ENCODE peak calls at places on chromosome 9, in six cellular contexts. W, C, P, V, J and U are unnamed samples.

GRCh38 chr9:98310752-98311392 is 55.4 kb upstream of the TBC1D2 start:
- DNase-seq in W (no peak), C (no peak), P (no peak), V (no peak), J (no peak), U (no peak)

GRCh38 chr9:109346904-109347303 is 26.0 kb upstream of the EPB41L4B start:
- DNase-seq in W (no peak), C (no peak), P (no peak), V (no peak), J (peak; percentile 9), U (no peak)

GRCh38 chr9:72524820-72525539 is 3.6 kb downstream of the TMC1 start:
- DNase-seq in W (peak; percentile 82), C (peak; percentile 99), P (no peak), V (no peak), J (peak; percentile 86), U (peak; percentile 98)

GRCh38 chr9:124302921-124303320 is 45.2 kb downstream of the NEK6 start:
- DNase-seq in W (no peak), C (no peak), P (no peak), V (no peak), J (no peak), U (no peak)

GRCh38 chr9:70760228-70760627 is 345.8 kb upstream of the KLF9 start:
- DNase-seq in W (no peak), C (no peak), P (no peak), V (no peak), J (no peak), U (no peak)

GRCh38 chr9:77183581-77183980 is 6.2 kb downstream of the VPS13A start:
- DNase-seq in W (no peak), C (no peak), P (no peak), V (no peak), J (no peak), U (no peak)

GRCh38 chr9:72895122-72895521 is 57.7 kb downstream of the ALDH1A1 start:
- DNase-seq in W (no peak), C (no peak), P (no peak), V (no peak), J (no peak), U (no peak)

GRCh38 chr9:90925581-90926257 is 124.1 kb downstream of the SYK start:
- DNase-seq in W (no peak), C (peak; percentile 20), P (no peak), V (no peak), J (no peak), U (peak; percentile 76)

GRCh38 chr9:127264462-127265040 is at the start of gene GARNL3:
- DNase-seq in W (no peak), C (no peak), P (no peak), V (no peak), J (no peak), U (no peak)

GRCh38 chr9:125066839-125067619 is 76.3 kb downstream of the SCAI start:
- DNase-seq in W (no peak), C (peak; percentile 22), P (no peak), V (no peak), J (no peak), U (peak; percentile 15)

GRCh38 chr9:9299134-9299533 is 1313.7 kb downstream of the PTPRD start:
- DNase-seq in W (no peak), C (no peak), P (no peak), V (peak; percentile 1), J (no peak), U (no peak)

GRCh38 chr9:12720551-12720950 is 27.4 kb downstream of the TYRP1 start:
- DNase-seq in W (no peak), C (no peak), P (no peak), V (no peak), J (no peak), U (no peak)

GRCh38 chr9:111106202-111106601 is 67.9 kb upstream of the LPAR1 start:
- DNase-seq in W (no peak), C (no peak), P (no peak), V (no peak), J (no peak), U (no peak)

GRCh38 chr9:36893148-36893547 is 140.9 kb downstream of the PAX5 start:
- DNase-seq in W (peak; percentile 53), C (no peak), P (no peak), V (no peak), J (no peak), U (no peak)

GRCh38 chr9:131095666-131096489 is 453 bp upstream of the AIF1L start:
- DNase-seq in W (no peak), C (peak; percentile 51), P (peak; percentile 54), V (no peak), J (no peak), U (no peak)

GRCh38 chr9:101126556-101126955 is 98.0 kb downstream of the PLPPR1 start:
- DNase-seq in W (no peak), C (no peak), P (no peak), V (no peak), J (peak; percentile 15), U (no peak)

GRCh38 chr9:119961774-119962408 is 592.7 kb upstream of the BRINP1 start:
- DNase-seq in W (no peak), C (peak; percentile 7), P (no peak), V (peak; percentile 11), J (peak; percentile 30), U (peak; percentile 40)

GRCh38 chr9:96187108-96187695 is 114.8 kb downstream of the HSD17B3 start:
- DNase-seq in W (no peak), C (no peak), P (no peak), V (peak; percentile 6), J (no peak), U (no peak)

GRCh38 chr9:118189615-118190014 is 485.4 kb downstream of the TLR4 start:
- DNase-seq in W (no peak), C (no peak), P (no peak), V (no peak), J (no peak), U (no peak)

GRCh38 chr9:85600675-85601263 is 141.0 kb downstream of the AGTPBP1 start:
- DNase-seq in W (no peak), C (no peak), P (no peak), V (no peak), J (no peak), U (no peak)

GRCh38 chr9:33676746-33677505 is 118.4 kb upstream of the PRSS3 start:
- DNase-seq in W (peak; percentile 64), C (peak; percentile 24), P (peak; percentile 56), V (peak; percentile 35), J (no peak), U (peak; percentile 8)

GRCh38 chr9:96391021-96391765 is 7.7 kb upstream of the SLC35D2 start:
- DNase-seq in W (peak; percentile 60), C (peak; percentile 65), P (no peak), V (no peak), J (no peak), U (no peak)

GRCh38 chr9:92988215-92988731 is 41.0 kb downstream of the FGD3 start:
- DNase-seq in W (no peak), C (no peak), P (no peak), V (no peak), J (no peak), U (no peak)

GRCh38 chr9:3498691-3499090 is 27.1 kb downstream of the RFX3 start:
- DNase-seq in W (no peak), C (no peak), P (no peak), V (peak; percentile 30), J (no peak), U (peak; percentile 43)

GRCh38 chr9:133734600-133735414 is 3.3 kb downstream of the SARDH start:
- DNase-seq in W (peak; percentile 58), C (no peak), P (no peak), V (no peak), J (no peak), U (no peak)